ENCODE peak calls at places on chromosomes 5 and 9, in five cellular contexts. G is retinal pigment epithelial cell, Z is nephron progenitor cell, Q is BE2C, H is endothelial cell. R is an unnamed sample.

GRCh38 chr9:37079370-37080164 is 40.8 kb upstream of the ZCCHC7 start:
- DNase-seq in G (peak), Z (peak), Q (peak), H (peak), R (peak)

GRCh38 chr5:35598707-35599370 is 18.8 kb upstream of the SPEF2 start:
- DNase-seq in G (no peak), Z (no peak), Q (no peak), H (no peak), R (no peak)

GRCh38 chr5:180646963-180647305 is 2.5 kb downstream of the FLT4 start:
- DNase-seq in G (no peak), Z (no peak), Q (no peak), H (no peak), R (no peak)

GRCh38 chr5:56632199-56632598 is 183.2 kb upstream of the MAP3K1 start:
- DNase-seq in G (no peak), Z (no peak), Q (no peak), H (no peak), R (no peak)

GRCh38 chr5:176818391-176819098 is 8.2 kb downstream of the UNC5A start:
- DNase-seq in G (no peak), Z (no peak), Q (peak), H (no peak), R (peak)

GRCh38 chr9:135647897-135648296 is 8.6 kb upstream of the GLT6D1 start:
- DNase-seq in G (no peak), Z (no peak), Q (no peak), H (no peak), R (no peak)

GRCh38 chr5:94508421-94509148 is 109.8 kb downstream of the KIAA0825 start:
- DNase-seq in G (no peak), Z (no peak), Q (peak), H (no peak), R (no peak)

GRCh38 chr5:39224196-39224754 is 4.9 kb upstream of the FYB1 start:
- DNase-seq in G (peak), Z (no peak), Q (no peak), H (no peak), R (no peak)

GRCh38 chr9:100352727-100353505 is at the start of gene TEX10:
- DNase-seq in G (peak), Z (peak), Q (peak), H (peak), R (peak)

GRCh38 chr5:50963647-50964584 is 297.5 kb downstream of the PARP8 start:
- DNase-seq in G (no peak), Z (peak), Q (peak), H (peak), R (no peak)

GRCh38 chr5:55407984-55408383 is 100.2 kb downstream of the MTREX start:
- DNase-seq in G (no peak), Z (no peak), Q (no peak), H (no peak), R (no peak)

GRCh38 chr5:145743396-145744061 is 91.6 kb downstream of the PRELID2 start:
- DNase-seq in G (no peak), Z (no peak), Q (peak), H (no peak), R (peak)

GRCh38 chr5:23001120-23001519 is 148.0 kb upstream of the CDH12 start:
- DNase-seq in G (no peak), Z (no peak), Q (no peak), H (no peak), R (no peak)

GRCh38 chr5:53425598-53426516 is 54.6 kb upstream of the FST start:
- DNase-seq in G (no peak), Z (peak), Q (peak), H (peak), R (no peak)

GRCh38 chr9:118423021-118423420 is 718.8 kb downstream of the TLR4 start:
- DNase-seq in G (no peak), Z (no peak), Q (no peak), H (no peak), R (no peak)

GRCh38 chr5:54719384-54720306 is 202.1 kb downstream of the SNX18 start:
- DNase-seq in G (no peak), Z (peak), Q (no peak), H (no peak), R (no peak)

GRCh38 chr9:93603906-93604326 is 27.5 kb downstream of the PHF2 start:
- DNase-seq in G (no peak), Z (no peak), Q (no peak), H (no peak), R (no peak)

GRCh38 chr5:59835782-59836181 is 57.7 kb downstream of the PDE4D start:
- DNase-seq in G (no peak), Z (no peak), Q (no peak), H (no peak), R (no peak)

GRCh38 chr9:22469928-22470544 is 23.4 kb downstream of the DMRTA1 start:
- DNase-seq in G (no peak), Z (peak), Q (peak), H (peak), R (no peak)

GRCh38 chr5:54415147-54415546 is 40.4 kb upstream of the HSPB3 start:
- DNase-seq in G (no peak), Z (no peak), Q (no peak), H (no peak), R (no peak)

GRCh38 chr5:150625831-150626746 is 14.4 kb upstream of the SYNPO start:
- DNase-seq in G (no peak), Z (no peak), Q (no peak), H (no peak), R (no peak)

GRCh38 chr9:125438506-125439433 is 177.1 kb downstream of the GAPVD1 start:
- DNase-seq in G (no peak), Z (no peak), Q (no peak), H (no peak), R (no peak)

GRCh38 chr9:95043826-95044225 is 273.7 kb downstream of the FANCC start:
- DNase-seq in G (no peak), Z (no peak), Q (no peak), H (no peak), R (no peak)

GRCh38 chr5:143403357-143403606 is 204 bp downstream of the NR3C1 start:
- DNase-seq in G (no peak), Z (no peak), Q (no peak), H (no peak), R (no peak)

GRCh38 chr5:130136300-130136699 is 232.0 kb downstream of the CHSY3 start:
- DNase-seq in G (no peak), Z (no peak), Q (no peak), H (no peak), R (no peak)

GRCh38 chr9:22108581-22109370 is 99.7 kb upstream of the CDKN2B start:
- DNase-seq in G (no peak), Z (no peak), Q (no peak), H (no peak), R (no peak)

GRCh38 chr9:136961279-136962065 is 9.4 kb downstream of the LCN12 start:
- DNase-seq in G (no peak), Z (no peak), Q (no peak), H (no peak), R (no peak)

GRCh38 chr5:176776916-176777315 is 33.4 kb upstream of the UNC5A start:
- DNase-seq in G (no peak), Z (no peak), Q (no peak), H (no peak), R (no peak)

GRCh38 chr9:7977586-7977985 is 178.0 kb upstream of the DMAC1 start:
- DNase-seq in G (no peak), Z (no peak), Q (no peak), H (no peak), R (no peak)

GRCh38 chr9:7973123-7973522 is 173.5 kb upstream of the DMAC1 start:
- DNase-seq in G (no peak), Z (no peak), Q (no peak), H (no peak), R (no peak)

GRCh38 chr9:7976167-7976755 is 176.7 kb upstream of the DMAC1 start:
- DNase-seq in G (no peak), Z (no peak), Q (no peak), H (no peak), R (peak)

GRCh38 chr9:7976856-7977255 is 177.3 kb upstream of the DMAC1 start:
- DNase-seq in G (no peak), Z (no peak), Q (no peak), H (no peak), R (no peak)

DNA sequence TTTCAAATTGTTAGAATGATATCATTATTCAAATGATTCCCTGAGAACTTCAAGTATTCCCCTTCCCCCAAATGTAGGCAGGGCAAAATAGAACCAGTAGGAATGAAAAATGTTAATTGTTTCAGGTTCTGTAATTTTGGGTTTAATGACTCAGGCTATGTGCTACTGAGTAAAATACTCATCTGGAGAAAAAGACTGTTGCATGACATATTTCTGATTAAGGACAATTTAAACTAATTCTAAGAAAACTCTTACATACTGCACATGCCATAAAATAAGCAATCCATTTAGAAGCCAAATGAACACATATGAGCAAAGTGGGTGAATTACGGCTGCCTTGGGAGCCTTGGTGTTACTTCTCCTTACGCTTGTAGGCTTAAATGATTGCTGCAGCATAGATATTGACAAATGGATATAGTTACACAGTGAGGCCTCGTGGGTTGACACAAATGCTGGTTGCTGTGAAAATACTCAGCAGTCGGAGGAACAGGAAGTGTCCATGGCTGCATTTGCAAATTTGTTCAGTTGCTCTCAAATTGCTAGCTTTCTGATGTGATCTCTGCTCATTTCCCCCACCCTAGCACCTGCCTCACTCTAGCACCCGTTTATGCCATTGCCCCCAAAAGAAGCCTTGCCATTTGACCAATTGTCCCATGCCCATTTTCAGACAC is 174.9 kb upstream of the DMAC1 start:
- DNase-seq in G (no peak), Z (no peak), Q (no peak), H (no peak), R (no peak)
- TF ChIP-seq CTCF in G (no peak), Z (no peak), Q (no peak), H (no peak), R (no peak)

GRCh38 chr5:43661102-43661501 is 58.1 kb downstream of the NNT start:
- DNase-seq in G (no peak), Z (peak), Q (peak), H (peak), R (no peak)
- TF ChIP-seq CTCF in G (peak), Z (peak), Q (peak), H (peak), R (peak)

DNA sequence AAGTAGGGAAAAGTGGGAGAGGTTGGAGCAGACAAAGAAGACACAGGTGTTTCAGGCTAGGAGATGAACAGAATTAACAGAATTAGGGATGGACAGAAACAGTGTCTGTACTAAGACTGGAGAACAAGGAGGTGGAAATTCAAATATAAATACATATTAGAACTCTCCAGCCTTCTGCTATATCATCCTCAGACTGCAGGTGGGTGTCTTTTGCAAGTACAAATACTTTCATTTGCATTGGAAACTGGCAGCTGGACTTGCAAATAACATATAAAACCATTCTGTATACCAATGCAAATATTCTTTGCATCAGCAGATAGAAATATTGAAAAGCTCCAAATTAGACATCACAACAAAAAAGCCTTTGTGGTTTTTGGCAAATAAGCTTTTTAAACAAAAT is 335.4 kb downstream of the ZNF608 start:
- DNase-seq in G (no peak), Z (no peak), Q (no peak), H (no peak), R (no peak)
- TF ChIP-seq CTCF in G (peak), Z (no peak), Q (peak), H (no peak), R (no peak)

DNA sequence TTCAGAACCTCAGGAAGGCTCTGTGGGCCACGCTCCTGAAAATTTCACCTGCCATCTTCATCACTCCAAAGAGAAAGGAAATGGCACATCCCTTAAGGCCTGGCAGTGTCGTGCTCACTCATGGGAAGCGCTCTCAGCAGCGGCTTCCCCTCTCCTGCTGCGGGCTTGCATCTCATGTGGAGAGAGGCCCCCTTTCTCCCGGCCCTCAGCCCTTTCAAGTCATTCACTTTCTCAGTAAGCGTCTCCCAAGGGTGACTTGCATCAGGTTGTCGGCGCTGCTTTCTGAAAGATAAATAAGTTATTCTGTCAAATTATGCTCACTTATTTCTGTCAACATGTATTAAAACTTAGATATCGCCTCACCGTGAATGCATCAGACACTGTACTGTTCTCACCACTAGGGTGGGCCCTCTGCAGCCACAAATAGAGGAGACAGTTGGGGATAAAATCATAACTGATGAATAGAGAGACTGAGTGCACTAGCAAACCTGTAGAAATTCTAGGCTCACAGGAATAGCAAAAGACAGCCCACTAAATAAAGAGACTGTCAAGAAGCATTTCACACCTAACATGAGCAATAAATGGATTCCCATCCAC is 174.6 kb downstream of the RFK start:
- DNase-seq in G (no peak), Z (no peak), Q (peak), H (no peak), R (no peak)
- TF ChIP-seq CTCF in G (peak), Z (peak), Q (peak), H (peak), R (no peak)